ENCODE peak calls at places on chromosomes 4 and X, in four cellular contexts. T is heart right ventricle, V is uterus, K is transverse colon. L is an unnamed sample. For H3K36me3, the result is how much of the 10 kb centered on the place peaks cover.

GRCh38 chrX:1118572-1119199 is 93.8 kb downstream of the CRLF2 start:
- DNase-seq in K (no peak), V (no peak), T (no peak), L (no peak)

GRCh38 chr4:153488006-153488718 is 22.0 kb downstream of the TMEM131L start:
- DNase-seq in K (peak), V (no peak), T (no peak), L (no peak)

GRCh38 chr4:95541094-95541493 is 7.7 kb downstream of the UNC5C start:
- DNase-seq in T (no peak), V (no peak), K (no peak), L (no peak)

GRCh38 chr4:187069398-187069797 is 345.7 kb upstream of the FAT1 start:
- DNase-seq in T (no peak), V (no peak), K (no peak), L (no peak)

GRCh38 chr4:145044341-145044740 is 53.7 kb downstream of the ANAPC10 start:
- DNase-seq in V (no peak), T (no peak), K (no peak), L (no peak)

GRCh38 chr4:123587983-123588494 is 191.4 kb downstream of the SPRY1 start:
- DNase-seq in V (no peak), K (peak), T (no peak), L (no peak)

GRCh38 chrX:118534716-118535493 is 39.3 kb downstream of the DOCK11 start:
- DNase-seq in V (no peak), K (no peak), T (no peak), L (no peak)

GRCh38 chrX:84165716-84166115 is 22.3 kb downstream of the RPS6KA6 start:
- DNase-seq in V (no peak), T (no peak), K (no peak), L (no peak)

GRCh38 chrX:110061138-110061537 is 58.2 kb downstream of the TMEM164 start:
- DNase-seq in V (no peak), K (no peak), T (no peak), L (no peak)

GRCh38 chrX:139738581-139738980 is 30.6 kb upstream of the MCF2 start:
- DNase-seq in K (no peak), V (no peak), T (no peak), L (no peak)

GRCh38 chr4:95505149-95505548 is 43.6 kb downstream of the UNC5C start:
- DNase-seq in V (no peak), T (no peak), K (no peak), L (no peak)

GRCh38 chr4:139144911-139145551 is 32.0 kb downstream of the ELF2 start:
- DNase-seq in V (no peak), K (peak), T (no peak), L (peak)

GRCh38 chrX:38816158-38816557 is 14.9 kb downstream of the MID1IP1 start:
- DNase-seq in K (no peak), V (no peak), T (no peak), L (peak)

GRCh38 chr4:99362768-99363167 is 10.2 kb upstream of the ADH1C start:
- DNase-seq in K (no peak), T (peak), V (no peak), L (no peak)

GRCh38 chrX:9414416-9414815 is 50.4 kb upstream of the TBL1X start:
- DNase-seq in T (no peak), V (no peak), K (no peak), L (no peak)

GRCh38 chrX:47361538-47362511 is 8.6 kb upstream of the ZNF157 start:
- DNase-seq in K (peak), V (peak), T (peak), L (peak)

GRCh38 chr4:151744614-151745013 is 16.2 kb downstream of the GATB start:
- DNase-seq in K (no peak), V (peak), T (no peak), L (no peak)

GRCh38 chrX:1416327-1416784 is 24.4 kb upstream of the SLC25A6 start:
- DNase-seq in V (no peak), K (no peak), T (no peak), L (peak)

GRCh38 chrX:80602017-80602765 is 181.9 kb downstream of the TENT5D start:
- DNase-seq in T (no peak), K (no peak), V (no peak), L (no peak)

GRCh38 chr4:82639947-82640346 is 78.2 kb upstream of the TMEM150C start:
- DNase-seq in T (no peak), K (no peak), V (no peak), L (no peak)

GRCh38 chr4:3145251-3145908 is 70.9 kb downstream of the HTT start:
- DNase-seq in V (no peak), K (no peak), T (no peak), L (no peak)

GRCh38 chrX:153494541-153495361 is at the start of gene BGN:
- DNase-seq in T (peak), K (no peak), V (peak), L (no peak)

GRCh38 chr4:15037923-15038541 is 35.8 kb downstream of the CPEB2 start:
- DNase-seq in T (no peak), K (no peak), V (no peak), L (no peak)

GRCh38 chr4:47876310-47876709 is 38.1 kb downstream of the NFXL1 start:
- DNase-seq in T (no peak), V (no peak), K (no peak), L (no peak)
- H3K36me3 ChIP-seq in T (under half), V (under half), K (half or more), L (under half)

GRCh38 chr4:13705521-13706035 is 78.1 kb upstream of the BOD1L1 start:
- DNase-seq in V (peak), T (peak), K (peak), L (peak)

GRCh38 chr4:13706130-13706529 is 78.6 kb upstream of the BOD1L1 start:
- DNase-seq in K (no peak), V (no peak), T (no peak), L (no peak)

GRCh38 chr4:13704020-13704419 is 76.5 kb upstream of the BOD1L1 start:
- DNase-seq in T (no peak), K (peak), V (no peak), L (no peak)

GRCh38 chr4:13703096-13703495 is 75.6 kb upstream of the BOD1L1 start:
- DNase-seq in K (no peak), T (no peak), V (no peak), L (no peak)

GRCh38 chr4:13704761-13705160 is 77.2 kb upstream of the BOD1L1 start:
- DNase-seq in V (no peak), K (no peak), T (no peak), L (no peak)
- H3K27ac ChIP-seq in V (peak), K (peak), T (peak), L (peak)

DNA sequence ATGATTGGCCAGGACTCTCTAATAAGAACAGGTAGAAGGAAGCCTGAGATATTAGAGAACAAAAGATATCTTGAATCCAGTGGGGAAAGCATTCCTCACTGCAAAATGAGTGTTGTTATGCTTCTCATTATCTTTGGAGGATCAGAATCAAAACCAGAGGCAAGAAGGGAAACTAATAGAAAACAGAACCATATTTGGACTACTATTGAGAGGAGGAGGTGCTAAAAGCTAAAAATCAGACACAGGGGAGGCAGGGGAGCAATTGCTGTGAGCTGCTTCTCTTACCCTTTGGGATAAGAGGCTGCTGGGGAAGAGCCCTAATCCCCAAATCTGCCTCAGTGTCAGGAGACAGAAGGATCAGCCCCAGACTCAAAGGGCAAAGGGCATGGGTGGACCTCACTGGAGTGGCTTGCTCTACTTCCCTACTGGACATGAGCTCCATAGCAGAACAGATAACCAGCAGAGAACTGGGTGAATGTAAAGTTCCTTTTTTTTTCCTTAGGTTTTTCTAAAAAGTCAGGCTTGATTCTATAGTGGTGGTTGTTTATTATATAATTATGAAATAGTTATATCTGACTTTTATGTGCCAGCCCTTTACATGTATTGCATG is 60.1 kb downstream of the SEPTIN11 start:
- DNase-seq in V (no peak), K (no peak), T (no peak), L (no peak)
- H3K36me3 ChIP-seq in V (under half), K (under half), T (under half), L (under half)

GRCh38 chrX:149504226-149504914 is 736 bp downstream of the IDS start:
- DNase-seq in K (peak), V (no peak), T (no peak), L (peak)
- H3K27ac ChIP-seq in K (peak), V (peak), T (peak), L (peak)

DNA sequence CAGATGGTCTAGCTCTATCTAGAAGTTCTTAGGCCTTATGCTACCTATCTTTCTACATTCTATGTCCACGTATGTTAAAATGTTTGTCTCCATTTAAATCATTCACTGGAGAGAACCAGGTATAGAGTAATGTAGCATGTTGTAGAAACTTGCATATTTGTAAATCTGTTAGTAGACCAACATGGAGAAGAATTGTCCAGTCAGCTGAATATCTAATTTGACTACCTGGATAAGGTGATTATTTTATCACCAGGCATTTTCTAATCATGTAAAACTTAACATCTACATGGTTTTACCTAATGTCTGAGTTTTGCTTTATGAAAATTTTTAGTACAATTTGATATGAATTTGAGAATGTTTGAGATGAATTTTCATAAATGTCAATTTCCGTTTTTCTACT is 19.5 kb downstream of the REST start:
- DNase-seq in T (no peak), K (no peak), V (no peak), L (no peak)
- H3K36me3 ChIP-seq in T (under half), K (half or more), V (under half), L (under half)

GRCh38 chrX:14291626-14292025 is 237.7 kb upstream of the GLRA2 start:
- DNase-seq in K (no peak), T (no peak), V (no peak), L (no peak)
- H3K27ac ChIP-seq in K (no peak), T (no peak), V (no peak), L (no peak)

L was measured in body of pancreas.